ENCODE peak calls at places on chromosomes 4 and X, in seven cellular contexts. F is RWPE1; I is left ventricle myocardium inferior; V is breast epithelium; Y is glutamatergic neuron; D is CD4-positive, alpha-beta T cell; H is pancreas. B is an unnamed sample.
A peak's percentile ranks its signal among the peaks of the same experiment; 100 is the strongest.

GRCh38 chr4:170672571-170672970 is 582.8 kb upstream of the AADAT start:
- DNase-seq in V (no peak), Y (no peak), H (no peak), F (peak; percentile 20), D (no peak), I (no peak), B (no peak)

GRCh38 chrX:28042260-28042659 is 61.0 kb upstream of the DCAF8L1 start:
- DNase-seq in D (no peak), H (no peak), I (no peak), Y (no peak), V (no peak), F (no peak), B (no peak)

GRCh38 chr4:27062256-27062655 is 201.6 kb downstream of the STIM2 start:
- DNase-seq in H (no peak), F (no peak), V (no peak), Y (no peak), D (no peak), I (no peak), B (no peak)

GRCh38 chrX:87727615-87728014 is 210.0 kb downstream of the KLHL4 start:
- DNase-seq in D (no peak), Y (no peak), H (no peak), I (no peak), F (no peak), V (no peak), B (no peak)

GRCh38 chr4:31045724-31046318 is 325.7 kb downstream of the PCDH7 start:
- DNase-seq in V (no peak), I (no peak), H (no peak), F (peak; percentile 19), D (no peak), Y (no peak), B (no peak)

GRCh38 chr4:42609051-42609450 is 47.9 kb downstream of the ATP8A1 start:
- DNase-seq in H (no peak), I (no peak), V (no peak), D (no peak), Y (no peak), F (no peak), B (no peak)

GRCh38 chrX:105882581-105883275 is 60.4 kb downstream of the NRK start:
- DNase-seq in Y (no peak), D (no peak), I (no peak), F (no peak), V (no peak), H (no peak), B (no peak)

GRCh38 chrX:121562616-121563015 is 515.2 kb downstream of the GLUD2 start:
- DNase-seq in Y (no peak), I (no peak), D (no peak), H (no peak), F (no peak), V (no peak), B (no peak)

GRCh38 chrX:31547416-31547815 is 475.6 kb upstream of the FTHL17 start:
- DNase-seq in D (no peak), V (no peak), I (no peak), Y (no peak), H (no peak), F (no peak), B (no peak)

GRCh38 chr4:89305712-89306437 is 1.7 kb downstream of the GPRIN3 start:
- DNase-seq in F (no peak), I (no peak), V (no peak), Y (no peak), H (no peak), D (no peak), B (no peak)

GRCh38 chr4:1595789-1596325 is 88.3 kb downstream of the FAM53A start:
- DNase-seq in V (no peak), I (no peak), F (no peak), Y (peak; percentile 6), D (no peak), H (no peak), B (no peak)

GRCh38 chrX:78708171-78708570 is 39.3 kb upstream of the LPAR4 start:
- DNase-seq in H (no peak), Y (peak; percentile 13), V (no peak), D (no peak), I (no peak), F (no peak), B (no peak)
- TF ChIP-seq CTCF in H (no peak), Y (no peak), V (no peak), D (no peak), I (peak; percentile 22), F (no peak), B (peak; percentile 25)

GRCh38 chrX:134907302-134907701 is 83.5 kb upstream of the SMIM10 start:
- DNase-seq in Y (no peak), V (no peak), F (no peak), I (no peak), D (no peak), H (no peak), B (no peak)

GRCh38 chrX:134911348-134911747 is 79.4 kb upstream of the SMIM10 start:
- DNase-seq in Y (no peak), H (no peak), I (no peak), F (no peak), D (no peak), V (no peak), B (no peak)

GRCh38 chrX:134909258-134909657 is 81.5 kb upstream of the SMIM10 start:
- DNase-seq in V (no peak), D (no peak), H (no peak), F (no peak), Y (no peak), I (no peak), B (no peak)

GRCh38 chrX:134908235-134908834 is 82.5 kb upstream of the SMIM10 start:
- DNase-seq in Y (no peak), F (no peak), D (peak; percentile 7), V (no peak), H (no peak), I (no peak), B (no peak)
- TF ChIP-seq CTCF in Y (no peak), F (no peak), D (peak; percentile 19), V (no peak), H (no peak), I (no peak), B (no peak)

GRCh38 chrX:12115377-12115776 is 22.9 kb upstream of the FRMPD4 start:
- DNase-seq in F (no peak), D (no peak), V (no peak), Y (peak; percentile 40), H (no peak), I (no peak), B (no peak)
- TF ChIP-seq CTCF in F (no peak), D (no peak), V (no peak), Y (peak; percentile 28), H (no peak), I (no peak), B (no peak)

DNA sequence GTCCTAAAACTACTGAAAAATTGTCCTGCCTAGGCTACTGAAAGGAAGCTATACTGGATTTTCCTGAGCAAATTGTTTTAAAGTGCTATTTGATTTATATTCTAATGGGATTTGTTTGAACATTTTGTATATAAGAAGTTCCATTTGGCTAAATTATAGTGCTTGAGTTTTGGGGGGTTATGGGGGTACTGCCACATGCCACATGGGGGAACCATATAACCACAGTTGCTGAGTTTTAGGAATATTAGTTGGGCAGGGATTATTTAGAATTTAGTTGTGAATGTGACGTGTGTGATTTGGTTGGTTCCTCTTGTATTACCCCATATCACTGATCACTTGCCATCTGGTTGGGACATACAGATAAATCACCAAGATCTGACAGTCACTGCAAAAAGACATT is 224.5 kb upstream of the TAPT1 start:
- DNase-seq in D (no peak), H (no peak), V (no peak), Y (no peak), I (no peak), F (no peak), B (no peak)
- TF ChIP-seq CTCF in D (no peak), H (no peak), V (no peak), Y (no peak), I (peak; percentile 35), F (no peak), B (no peak)

GRCh38 chr4:141080668-141081067 is 52.6 kb downstream of the RNF150 start:
- DNase-seq in I (no peak), F (no peak), Y (peak; percentile 18), D (no peak), V (no peak), H (no peak), B (no peak)

GRCh38 chr4:141079393-141079930 is 53.8 kb downstream of the RNF150 start:
- DNase-seq in I (no peak), V (no peak), F (no peak), H (no peak), D (no peak), Y (no peak), B (no peak)

GRCh38 chr4:141075553-141075952 is 57.7 kb downstream of the RNF150 start:
- DNase-seq in Y (no peak), V (no peak), D (no peak), I (no peak), H (no peak), F (no peak), B (no peak)

GRCh38 chr4:141078871-141079270 is 54.4 kb downstream of the RNF150 start:
- DNase-seq in F (no peak), Y (no peak), I (no peak), H (no peak), D (no peak), V (no peak), B (no peak)

GRCh38 chr4:141077611-141078225 is 55.6 kb downstream of the RNF150 start:
- DNase-seq in H (no peak), D (no peak), Y (no peak), I (peak; percentile 25), F (no peak), V (no peak), B (no peak)
- TF ChIP-seq CTCF in H (no peak), D (no peak), Y (no peak), I (no peak), F (no peak), V (no peak), B (no peak)

DNA sequence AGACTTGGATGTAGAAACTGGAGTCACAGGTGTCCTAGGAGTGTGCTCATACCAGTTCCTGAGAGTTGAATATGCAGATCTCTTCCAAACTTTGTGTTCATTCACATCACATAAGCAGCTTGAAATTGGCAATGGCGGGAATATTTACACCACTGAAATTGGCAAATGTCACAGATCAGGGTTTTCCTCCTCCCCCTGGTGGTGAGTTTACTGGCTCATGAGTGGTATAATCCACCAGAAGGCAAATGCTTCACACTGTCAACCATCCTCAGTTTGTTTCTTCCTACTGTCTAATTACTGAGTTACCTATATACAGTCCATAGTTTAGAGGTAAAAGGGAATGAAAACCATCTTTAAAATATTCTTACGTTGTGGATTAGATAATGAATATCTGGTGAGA is 193.3 kb upstream of the BANK1 start:
- DNase-seq in I (no peak), V (no peak), F (no peak), D (no peak), H (no peak), Y (no peak), B (no peak)
- TF ChIP-seq CTCF in I (no peak), V (no peak), F (no peak), D (peak; percentile 46), H (peak; percentile 5), Y (peak; percentile 51), B (no peak)

GRCh38 chrX:19659929-19660328 is 144.6 kb upstream of the MAP3K15 start:
- DNase-seq in Y (no peak), H (no peak), V (no peak), D (no peak), I (no peak), F (no peak), B (no peak)
- TF ChIP-seq CTCF in Y (no peak), H (no peak), V (no peak), D (no peak), I (no peak), F (no peak), B (no peak)

GRCh38 chrX:104310084-104310483 is 55.4 kb upstream of the ESX1 start:
- DNase-seq in F (peak; percentile 20), D (no peak), H (no peak), V (no peak), I (no peak), Y (no peak), B (no peak)
- TF ChIP-seq CTCF in F (peak; percentile 45), D (no peak), H (no peak), V (no peak), I (no peak), Y (no peak), B (no peak)

B was measured in left lung.